ENCODE peak calls at places on chromosomes 2 and 18, in six cellular contexts. S is cardiac muscle cell, D is kidney, T is GM13976, P is LNCaP clone FGC, L is HFFc6. Q is an unnamed sample.

GRCh38 chr2:196980498-196980897 is 54.0 kb upstream of the PGAP1 start:
- DNase-seq in S (no peak), D (no peak), T (no peak), P (no peak), L (no peak), Q (no peak)

GRCh38 chr18:46315187-46315586 is 211.0 kb downstream of the HAUS1 start:
- DNase-seq in S (no peak), D (no peak), T (no peak), P (no peak), L (no peak), Q (no peak)

GRCh38 chr18:45829896-45830295 is 4.4 kb downstream of the SIGLEC15 start:
- DNase-seq in S (no peak), D (no peak), T (no peak), P (no peak), L (no peak), Q (no peak)

GRCh38 chr2:168961450-168962229 is 60.5 kb downstream of the G6PC2 start:
- DNase-seq in S (peak), D (no peak), T (peak), P (peak), L (peak), Q (peak)

GRCh38 chr18:7545734-7546133 is 21.4 kb upstream of the PTPRM start:
- DNase-seq in S (peak), D (no peak), T (no peak), P (no peak), L (no peak), Q (no peak)

GRCh38 chr2:9422321-9423099 is 818 bp downstream of the ITGB1BP1 start:
- DNase-seq in S (no peak), D (peak), T (peak), P (peak), L (peak), Q (peak)

GRCh38 chr18:59200787-59201186 is 19.2 kb upstream of the GRP start:
- DNase-seq in S (no peak), D (no peak), T (no peak), P (no peak), L (peak), Q (no peak)

GRCh38 chr2:108825254-108825653 is 38.7 kb downstream of the CCDC138 start:
- DNase-seq in S (peak), D (no peak), T (no peak), P (no peak), L (no peak), Q (no peak)

GRCh38 chr2:905091-905832 is 45.4 kb upstream of the SNTG2 start:
- DNase-seq in S (no peak), D (no peak), T (no peak), P (no peak), L (no peak), Q (no peak)

GRCh38 chr18:23231340-23232021 is 96.2 kb downstream of the CABLES1 start:
- DNase-seq in S (peak), D (peak), T (peak), P (no peak), L (peak), Q (no peak)

GRCh38 chr2:20436716-20437470 is 10.0 kb upstream of the RHOB start:
- DNase-seq in S (no peak), D (no peak), T (no peak), P (no peak), L (no peak), Q (no peak)

GRCh38 chr2:241813806-241814570 is 5.0 kb downstream of the NEU4 start:
- DNase-seq in S (peak), D (peak), T (peak), P (no peak), L (no peak), Q (no peak)

GRCh38 chr2:152038451-152038958 is 60.3 kb downstream of the CACNB4 start:
- DNase-seq in S (no peak), D (no peak), T (no peak), P (no peak), L (no peak), Q (peak)

DNA sequence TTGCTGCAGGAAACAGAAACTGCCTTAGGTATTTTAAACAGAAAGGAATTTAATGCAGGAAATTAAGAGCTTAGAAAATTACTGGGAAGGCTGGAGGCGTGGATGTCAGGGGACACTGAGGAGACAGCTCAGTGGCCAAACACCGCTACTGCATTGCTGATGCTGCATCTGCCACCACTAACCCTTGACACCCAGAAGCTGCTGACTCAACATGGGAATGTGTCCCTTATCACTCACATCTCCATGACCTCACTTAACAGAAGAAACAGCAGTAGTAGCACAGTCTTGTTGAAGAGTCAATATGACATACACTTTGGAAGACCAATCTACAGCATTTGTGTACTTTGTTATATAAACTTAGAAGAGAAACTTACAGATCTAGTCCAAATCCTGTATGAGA is 906.1 kb downstream of the SLC4A3 start:
- DNase-seq in S (peak), D (no peak), T (peak), P (no peak), L (peak), Q (no peak)
- TF ChIP-seq CTCF in S (peak), D (no peak), T (no peak), P (no peak), L (peak), Q (peak)

GRCh38 chr2:134466141-134466540 is 212.3 kb downstream of the MGAT5 start:
- DNase-seq in S (peak), D (no peak), T (peak), P (peak), L (no peak), Q (no peak)
- TF ChIP-seq CTCF in S (no peak), D (peak), T (peak), P (peak), L (peak), Q (peak)

GRCh38 chr2:42975358-42975717 is 183.0 kb upstream of the HAAO start:
- DNase-seq in S (no peak), D (no peak), T (no peak), P (no peak), L (no peak), Q (no peak)
- TF ChIP-seq CTCF in S (no peak), D (no peak), T (no peak), P (no peak), L (peak), Q (no peak)

GRCh38 chr18:32271649-32272324 is 81.9 kb downstream of the MEP1B start:
- DNase-seq in S (peak), D (no peak), T (peak), P (peak), L (peak), Q (peak)

GRCh38 chr18:32277492-32277988 is 87.7 kb downstream of the MEP1B start:
- DNase-seq in S (no peak), D (no peak), T (no peak), P (no peak), L (no peak), Q (no peak)

GRCh38 chr18:32276896-32277295 is 87.1 kb downstream of the MEP1B start:
- DNase-seq in S (no peak), D (no peak), T (no peak), P (no peak), L (no peak), Q (no peak)

GRCh38 chr18:32276256-32276655 is 86.4 kb downstream of the MEP1B start:
- DNase-seq in S (no peak), D (no peak), T (no peak), P (no peak), L (no peak), Q (no peak)

GRCh38 chr18:32274307-32274706 is 84.5 kb downstream of the MEP1B start:
- DNase-seq in S (no peak), D (no peak), T (no peak), P (no peak), L (no peak), Q (no peak)
- TF ChIP-seq CTCF in S (no peak), D (no peak), T (no peak), P (no peak), L (no peak), Q (no peak)

DNA sequence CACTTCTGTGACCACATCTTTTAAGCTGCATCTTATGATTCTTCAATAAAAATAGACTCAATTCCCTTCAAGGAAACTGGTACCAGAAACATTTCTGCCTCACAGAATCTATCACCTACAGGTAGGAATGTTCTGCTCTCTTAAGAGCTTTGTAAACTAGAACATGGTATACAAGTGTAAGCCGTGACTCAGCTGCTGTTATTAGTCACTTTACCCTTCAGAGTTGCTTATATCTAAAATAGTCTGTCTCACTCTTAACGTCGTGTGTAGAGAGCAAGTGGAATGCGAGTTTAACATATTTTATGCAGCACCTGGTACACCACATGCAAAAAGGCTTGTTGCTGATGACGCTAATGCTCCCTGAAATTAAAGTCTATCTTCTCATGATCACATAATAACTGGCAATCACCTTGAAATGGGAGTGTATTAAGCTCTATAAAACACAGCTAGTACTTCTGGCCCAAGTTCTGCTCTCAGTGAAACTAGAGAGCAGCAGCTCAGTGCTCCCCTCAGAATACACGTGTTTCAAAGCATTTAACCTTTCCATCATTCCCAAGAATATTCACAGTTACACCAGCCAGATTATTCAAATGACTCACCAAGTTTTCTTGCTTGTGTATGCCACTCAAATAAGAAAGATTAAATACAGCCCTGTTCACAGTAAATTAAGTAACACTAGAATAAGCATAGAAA is 420.0 kb downstream of the ZEB2 start:
- DNase-seq in S (peak), D (no peak), T (peak), P (no peak), L (peak), Q (no peak)
- TF ChIP-seq CTCF in S (no peak), D (no peak), T (no peak), P (no peak), L (peak), Q (no peak)

GRCh38 chr18:58129019-58129374 is 85.0 kb downstream of the NEDD4L start:
- DNase-seq in S (no peak), D (no peak), T (no peak), P (no peak), L (no peak), Q (no peak)
- TF ChIP-seq CTCF in S (no peak), D (no peak), T (no peak), P (no peak), L (no peak), Q (no peak)

GRCh38 chr18:68176901-68177300 is 538.0 kb downstream of the TMX3 start:
- DNase-seq in S (no peak), D (no peak), T (no peak), P (no peak), L (peak), Q (no peak)

GRCh38 chr18:68177807-68178702 is 536.9 kb downstream of the TMX3 start:
- DNase-seq in S (peak), D (no peak), T (no peak), P (peak), L (peak), Q (no peak)

GRCh38 chr18:68172842-68173549 is 541.9 kb downstream of the TMX3 start:
- DNase-seq in S (peak), D (peak), T (no peak), P (no peak), L (no peak), Q (no peak)
- TF ChIP-seq CTCF in S (no peak), D (no peak), T (no peak), P (no peak), L (no peak), Q (no peak)

GRCh38 chr18:40035951-40036350 is 1919.1 kb upstream of the PIK3C3 start:
- DNase-seq in S (no peak), D (no peak), T (no peak), P (no peak), L (no peak), Q (no peak)
- TF ChIP-seq CTCF in S (no peak), D (no peak), T (no peak), P (no peak), L (no peak), Q (no peak)

DNA sequence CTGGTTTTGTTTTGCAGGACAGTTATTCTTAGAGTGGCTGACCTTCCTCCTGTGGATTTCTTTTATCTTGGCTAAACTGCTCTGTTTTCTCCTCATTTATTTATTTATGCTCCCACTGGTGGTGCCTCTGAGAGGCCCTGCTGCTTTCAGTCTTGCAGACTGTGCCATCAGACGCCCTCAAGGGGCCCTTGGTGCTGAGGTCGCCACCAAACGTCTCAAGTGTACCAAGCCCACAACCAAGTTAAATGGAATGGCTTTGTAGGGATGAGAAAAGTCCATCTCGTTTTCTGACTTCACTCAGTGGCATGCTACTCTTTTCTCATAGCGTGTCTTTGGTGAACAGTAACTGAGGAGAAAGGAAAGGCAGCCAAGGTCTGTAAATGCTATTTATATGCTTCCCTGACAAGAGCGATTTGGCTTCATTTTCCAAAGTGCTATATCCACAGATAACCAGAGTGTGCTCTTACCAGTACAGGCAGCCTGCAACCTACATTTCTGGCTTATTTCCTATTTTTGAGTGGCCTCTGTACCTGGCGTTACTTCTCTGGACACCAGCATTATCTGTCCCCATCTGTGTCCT is 123.0 kb downstream of the MTX2 start:
- DNase-seq in S (peak), D (no peak), T (no peak), P (peak), L (no peak), Q (no peak)
- TF ChIP-seq CTCF in S (no peak), D (no peak), T (no peak), P (no peak), L (no peak), Q (no peak)

GRCh38 chr2:30115141-30115980 is 31.4 kb upstream of the YPEL5 start:
- DNase-seq in S (peak), D (peak), T (peak), P (peak), L (peak), Q (peak)

GRCh38 chr2:30110773-30111172 is 36.0 kb upstream of the YPEL5 start:
- DNase-seq in S (no peak), D (no peak), T (no peak), P (no peak), L (peak), Q (no peak)

GRCh38 chr2:30113617-30114293 is 33.1 kb upstream of the YPEL5 start:
- DNase-seq in S (peak), D (no peak), T (no peak), P (no peak), L (peak), Q (no peak)

GRCh38 chr2:30115981-30116285 is 30.9 kb upstream of the YPEL5 start:
- DNase-seq in S (no peak), D (no peak), T (no peak), P (no peak), L (no peak), Q (no peak)
- TF ChIP-seq CTCF in S (no peak), D (no peak), T (no peak), P (no peak), L (peak), Q (no peak)

Q was measured in nephron progenitor cell.